ENCODE peak calls at places on chromosome 18, in ten cellular contexts. Z is Calu3; A is nephron progenitor cell; K is naive thymus-derived CD8-positive, alpha-beta T cell; F is brain microvascular endothelial cell; L is C1 segment of cervical spinal cord; M is activated T-cell treated with anti-CD3 and anti-CD28 coated beads, Interleukin-2, amount 50 U/mL, for 1 hour; H is fibroblast of the conjunctiva; X is GM13976; J is NCI-H2171 treated with DMSO at 0.1 percent for 48 hours. G is an unnamed sample.

GRCh38 chr18:55228191-55228590 is 268.9 kb upstream of the CCDC68 start:
- DNase-seq in Z (peak), A (no peak), K (no peak), F (no peak), L (no peak), M (no peak), H (no peak), X (no peak), J (no peak), G (no peak)

GRCh38 chr18:22166070-22166972 is 3.1 kb upstream of the GATA6 start:
- DNase-seq in Z (peak), A (peak), K (no peak), F (no peak), L (no peak), M (no peak), H (no peak), X (no peak), J (no peak), G (peak)

GRCh38 chr18:56038258-56039030 is 450.5 kb upstream of the TCF4 start:
- DNase-seq in Z (peak), A (no peak), K (no peak), F (no peak), L (no peak), M (no peak), H (no peak), X (no peak), J (peak), G (no peak)

GRCh38 chr18:78655921-78656320 is 323.7 kb upstream of the SALL3 start:
- DNase-seq in Z (no peak), A (no peak), K (no peak), F (no peak), L (no peak), M (no peak), H (no peak), X (no peak), J (no peak), G (no peak)

GRCh38 chr18:27860701-27861107 is 316.2 kb downstream of the CDH2 start:
- DNase-seq in Z (no peak), A (peak), K (no peak), F (peak), L (no peak), M (no peak), H (no peak), X (no peak), J (peak), G (peak)

GRCh38 chr18:3726241-3726951 is 276.4 kb downstream of the TGIF1 start:
- DNase-seq in Z (no peak), A (no peak), K (no peak), F (no peak), L (no peak), M (no peak), H (no peak), X (no peak), J (peak), G (no peak)

GRCh38 chr18:27604583-27604982 is 419.5 kb upstream of the CHST9 start:
- DNase-seq in Z (peak), A (no peak), K (no peak), F (peak), L (no peak), M (no peak), H (no peak), X (no peak), J (no peak), G (no peak)

GRCh38 chr18:38369772-38370690 is 804.4 kb upstream of the CELF4 start:
- DNase-seq in Z (peak), A (no peak), K (no peak), F (no peak), L (no peak), M (no peak), H (no peak), X (no peak), J (no peak), G (no peak)

GRCh38 chr18:79940126-79940813 is 11.2 kb downstream of the SLC66A2 start:
- DNase-seq in Z (no peak), A (no peak), K (no peak), F (no peak), L (no peak), M (no peak), H (no peak), X (no peak), J (no peak), G (no peak)

GRCh38 chr18:59039449-59039848 is 100.2 kb upstream of the SEC11C start:
- DNase-seq in Z (no peak), A (no peak), K (no peak), F (no peak), L (no peak), M (no peak), H (no peak), X (no peak), J (no peak), G (no peak)

GRCh38 chr18:54734059-54734458 is 94.2 kb upstream of the RAB27B start:
- DNase-seq in Z (peak), A (no peak), K (no peak), F (peak), L (no peak), M (no peak), H (peak), X (no peak), J (no peak), G (no peak)

G was measured in Right ventricle myocardium inferior.